ENCODE peak calls at places on chromosomes 1 and 21, in five cellular contexts. K, W, E, X and G are unnamed samples.

GRCh38 chr1:214187152-214187900 is 93.6 kb upstream of the SMYD2 start:
- DNase-seq in E (peak; percentile 78), X (no peak), W (no peak), K (no peak), G (no peak)

GRCh38 chr1:71303617-71304041 is 222.8 kb upstream of the ZRANB2 start:
- DNase-seq in K (no peak), W (no peak), X (no peak), E (no peak), G (no peak)

GRCh38 chr1:154608522-154609294 is 722 bp upstream of the ADAR start:
- DNase-seq in X (peak; percentile 66), W (no peak), E (peak; percentile 77), K (peak; percentile 46), G (no peak)

GRCh38 chr1:171740987-171741871 is 636 bp downstream of the VAMP4 start:
- DNase-seq in W (peak; percentile 30), K (peak; percentile 36), E (peak; percentile 55), X (peak; percentile 70), G (peak; percentile 18)

GRCh38 chr1:168697376-168697775 is 31.6 kb downstream of the DPT start:
- DNase-seq in K (no peak), W (no peak), X (no peak), E (no peak), G (no peak)

GRCh38 chr21:27152996-27153395 is 186.1 kb upstream of the ADAMTS5 start:
- DNase-seq in K (no peak), W (no peak), X (no peak), E (no peak), G (no peak)

GRCh38 chr1:84122780-84123382 is 21.2 kb upstream of the PRKACB start:
- DNase-seq in W (no peak), E (peak; percentile 26), X (peak; percentile 16), K (peak; percentile 38), G (peak; percentile 25)

GRCh38 chr21:36323032-36323431 is 3.0 kb downstream of the MORC3 start:
- DNase-seq in E (no peak), K (no peak), W (no peak), X (no peak), G (peak; percentile 33)

GRCh38 chr1:163928649-163929048 is 606.9 kb downstream of the NUF2 start:
- DNase-seq in E (no peak), W (no peak), X (no peak), K (no peak), G (no peak)

GRCh38 chr1:155801149-155801548 is 55.9 kb downstream of the GON4L start:
- DNase-seq in W (no peak), X (no peak), E (no peak), K (no peak), G (no peak)
- TF ChIP-seq GABPA in W (no peak), X (no peak), E (no peak), K (no peak), G (no peak)

GRCh38 chr1:28190996-28191645 is 14.6 kb upstream of the PTAFR start:
- DNase-seq in K (no peak), E (no peak), X (no peak), W (no peak), G (no peak)
- H3K27ac ChIP-seq in K (no peak overlapping the region), E (no peak overlapping the region), X (no peak overlapping the region), W (no peak overlapping the region), G (no peak overlapping the region)

GRCh38 chr1:11923827-11924113 is 2.5 kb downstream of the KIAA2013 start:
- DNase-seq in X (no peak), E (no peak), K (no peak), W (no peak), G (no peak)

GRCh38 chr1:11925938-11926292 is 312 bp downstream of the KIAA2013 start:
- DNase-seq in X (no peak), W (no peak), K (no peak), E (no peak), G (no peak)

GRCh38 chr1:11923069-11923826 is 3.0 kb downstream of the KIAA2013 start:
- DNase-seq in E (no peak), X (no peak), K (no peak), W (no peak), G (no peak)

GRCh38 chr1:11927866-11928592 is 1.8 kb upstream of the KIAA2013 start:
- DNase-seq in K (peak; percentile 82), W (no peak), X (no peak), E (no peak), G (no peak)

DNA sequence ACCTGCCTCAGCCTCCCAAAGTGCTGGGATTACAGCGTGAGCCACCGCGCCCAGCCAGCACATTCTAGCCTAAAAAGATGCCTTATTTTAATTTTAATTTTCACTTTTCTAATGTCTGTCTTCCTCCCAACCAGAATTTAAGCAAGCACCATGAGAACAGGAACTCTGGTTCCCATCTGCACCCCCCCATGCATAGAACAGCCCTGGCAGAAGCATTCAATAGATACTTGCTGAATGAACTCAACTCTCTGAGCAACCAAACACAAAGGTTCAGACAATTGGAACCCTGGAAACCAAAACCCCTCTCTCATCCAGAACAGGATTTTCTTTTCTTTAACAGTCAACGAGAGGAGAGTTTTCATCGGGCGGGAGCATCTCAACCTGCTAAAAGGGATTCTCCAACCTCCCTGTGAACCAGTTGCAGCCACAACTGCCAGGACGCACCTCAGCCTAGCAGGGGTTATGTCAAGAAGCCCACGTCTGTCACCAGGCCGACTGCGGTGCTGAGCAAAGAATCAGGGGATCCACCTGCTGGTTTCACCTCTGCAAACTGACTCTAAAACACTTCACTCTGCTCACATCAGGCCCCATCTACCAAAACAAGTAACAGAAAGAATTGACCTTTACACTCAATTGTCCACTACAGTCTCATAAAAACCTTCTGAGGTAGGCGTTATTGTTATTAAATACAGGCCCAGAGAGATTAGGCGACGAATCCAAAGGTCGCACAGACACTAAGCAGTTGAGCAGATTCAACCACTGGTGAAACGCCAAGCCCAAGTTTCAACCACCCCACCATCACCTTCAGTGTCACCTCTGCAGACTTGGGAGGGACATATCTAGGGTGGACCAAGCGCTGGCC is 1.7 kb downstream of the KIAA2013 start:
- DNase-seq in X (no peak), W (no peak), E (no peak), K (no peak), G (no peak)
- TF ChIP-seq REST in X (no peak), W (no peak), E (no peak), K (no peak), G (no peak)

DNA sequence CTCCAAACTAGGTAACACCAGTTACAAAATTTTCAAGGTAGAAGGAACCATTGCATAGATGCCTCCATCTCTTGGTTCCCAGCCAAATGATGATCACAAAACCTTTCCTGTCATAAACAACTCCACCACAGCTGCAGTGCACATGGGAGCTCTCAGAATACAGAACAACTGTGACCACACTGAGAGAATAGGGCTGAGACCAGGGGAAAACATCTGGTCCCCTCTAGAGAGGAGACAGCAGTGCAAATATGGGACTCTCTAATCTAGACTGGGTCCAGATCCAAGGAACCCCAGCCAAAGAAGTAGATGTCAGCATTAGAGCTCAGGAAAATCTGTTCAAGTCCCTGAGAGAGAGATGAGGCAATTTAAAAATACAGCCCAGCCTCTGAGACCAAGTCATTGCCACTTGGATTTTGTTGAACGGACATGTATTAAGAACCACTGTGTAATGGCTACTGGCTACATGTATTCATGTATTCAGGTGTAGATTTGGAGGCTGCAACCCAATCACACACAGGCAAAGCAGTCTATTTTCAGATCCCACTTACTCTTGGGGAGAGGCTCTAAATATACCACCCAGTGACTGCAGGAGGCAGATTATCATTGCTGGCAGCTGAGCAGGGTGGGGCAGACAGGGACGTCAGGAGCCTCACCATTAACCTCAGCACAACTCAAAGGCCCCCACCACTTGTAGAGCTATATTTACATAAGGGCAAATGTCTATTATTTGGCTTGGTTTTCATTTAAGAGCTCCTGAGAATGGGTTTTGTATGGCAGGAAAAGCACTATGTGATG is 7.6 kb upstream of the RXRG start:
- DNase-seq in X (no peak), E (no peak), W (no peak), K (no peak), G (no peak)
- TF ChIP-seq GABPA in X (no peak), E (no peak), W (no peak), K (no peak), G (no peak)

GRCh38 chr1:117092594-117092993 is 29.0 kb downstream of the TRIM45 start:
- DNase-seq in E (no peak), X (no peak), K (no peak), W (no peak), G (no peak)
- H3K27ac ChIP-seq in E (peak overlapping the region; percentile 98), X (peak overlapping the region; percentile 83), K (no peak overlapping the region), W (no peak overlapping the region), G (no peak overlapping the region)